ENCODE peak calls at places on chromosome 9, in four cellular contexts. W is fibroblast of pulmonary artery, Y is left lung, V is AG09309. P is an unnamed sample.

GRCh38 chr9:21465859-21466518 is 16.1 kb downstream of the IFNE start:
- DNase-seq in Y (no peak), W (peak; percentile 86), V (peak; percentile 32), P (no peak)

GRCh38 chr9:16028516-16028915 is 475.7 kb downstream of the CCDC171 start:
- DNase-seq in W (peak; percentile 20), V (no peak), Y (no peak), P (no peak)

GRCh38 chr9:114003756-114004155 is 74.3 kb downstream of the AMBP start:
- DNase-seq in Y (peak; percentile 8), V (no peak), W (peak; percentile 17), P (peak; percentile 2)

GRCh38 chr9:98851730-98852462 is 44.4 kb downstream of the GALNT12 start:
- DNase-seq in V (no peak), Y (no peak), W (no peak), P (no peak)

GRCh38 chr9:133533878-133534277 is 626 bp upstream of the ADAMTSL2 start:
- DNase-seq in Y (no peak), W (no peak), V (no peak), P (no peak)

GRCh38 chr9:69564557-69564956 is 107.6 kb downstream of the APBA1 start:
- DNase-seq in V (no peak), Y (no peak), W (no peak), P (no peak)

GRCh38 chr9:98231770-98232478 is 23.5 kb downstream of the TBC1D2 start:
- DNase-seq in V (peak; percentile 75), W (peak; percentile 90), Y (no peak), P (no peak)

GRCh38 chr9:37466037-37466709 is 923 bp upstream of the ZBTB5 start:
- DNase-seq in W (peak; percentile 82), V (no peak), Y (peak; percentile 73), P (peak; percentile 85)

GRCh38 chr9:98552306-98552705 is 156.4 kb downstream of the GABBR2 start:
- DNase-seq in Y (no peak), V (no peak), W (no peak), P (no peak)

GRCh38 chr9:133253268-133253667 is 21.7 kb downstream of the ABO start:
- DNase-seq in V (no peak), Y (no peak), W (no peak), P (no peak)

GRCh38 chr9:113475031-113475430 is 11.5 kb downstream of the RGS3 start:
- DNase-seq in Y (no peak), W (no peak), V (no peak), P (no peak)

GRCh38 chr9:33750839-33751339 is 44.5 kb upstream of the PRSS3 start:
- DNase-seq in Y (no peak), W (no peak), V (no peak), P (no peak)

GRCh38 chr9:78620764-78621163 is 323.8 kb downstream of the PSAT1 start:
- DNase-seq in W (peak; percentile 30), V (peak; percentile 70), Y (no peak), P (no peak)

GRCh38 chr9:37761511-37761910 is 7.9 kb downstream of the TRMT10B start:
- DNase-seq in W (peak; percentile 60), V (peak; percentile 39), Y (no peak), P (no peak)

GRCh38 chr9:18437315-18438200 is 36.4 kb upstream of the ADAMTSL1 start:
- DNase-seq in V (no peak), Y (no peak), W (peak; percentile 47), P (no peak)

GRCh38 chr9:137305060-137305787 is 3.2 kb upstream of the NRARP start:
- DNase-seq in Y (peak; percentile 59), W (no peak), V (no peak), P (no peak)

GRCh38 chr9:137305788-137306545 is 3.9 kb upstream of the NRARP start:
- DNase-seq in Y (peak; percentile 32), W (no peak), V (no peak), P (no peak)

GRCh38 chr9:137303031-137303892 is 1.2 kb upstream of the NRARP start:
- DNase-seq in V (no peak), Y (no peak), W (no peak), P (no peak)

GRCh38 chr9:137303893-137304382 is 1.9 kb upstream of the NRARP start:
- DNase-seq in V (no peak), Y (no peak), W (no peak), P (no peak)

DNA sequence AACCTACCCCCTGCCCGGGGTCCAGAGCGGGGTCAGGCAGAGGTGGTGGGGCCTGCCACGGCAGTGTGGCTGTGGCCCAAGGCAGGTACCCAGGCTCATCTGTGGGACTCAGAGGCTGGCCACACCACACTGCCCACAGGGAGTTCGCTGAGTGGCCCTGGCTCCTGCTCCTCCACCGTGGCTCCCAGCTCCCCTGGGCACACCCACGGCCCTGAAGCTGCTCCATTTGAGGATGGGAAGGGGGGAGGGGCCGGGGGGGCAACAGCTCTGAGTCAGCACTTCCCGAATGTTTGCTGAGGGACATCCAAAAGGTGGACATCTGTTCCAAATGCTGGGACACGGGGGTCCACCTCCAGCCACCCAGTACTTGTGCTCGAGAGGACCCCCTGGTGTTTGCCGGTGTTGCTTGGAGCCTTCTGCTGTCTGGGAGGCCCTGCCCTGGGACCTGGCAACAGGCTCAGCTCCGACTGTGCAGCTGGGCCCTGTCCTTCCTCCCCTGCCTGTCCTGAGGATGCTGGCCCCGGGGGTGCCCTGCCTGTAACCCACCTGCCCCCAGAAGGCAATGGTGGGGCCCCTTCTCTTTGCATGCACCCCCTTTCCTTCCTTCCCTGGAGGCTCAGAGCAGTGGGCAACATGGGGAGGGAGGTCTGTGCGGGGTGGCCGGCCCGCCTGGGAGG is 2.5 kb upstream of the NRARP start:
- DNase-seq in Y (no peak), V (no peak), W (peak; percentile 25), P (no peak)
- TF ChIP-seq CTCF in Y (no peak), V (no peak), W (peak; percentile 25), P (no peak)

GRCh38 chr9:131856105-131856504 is 116.2 kb upstream of the RAPGEF1 start:
- DNase-seq in V (no peak), W (no peak), Y (no peak), P (no peak)
- TF ChIP-seq CTCF in V (no peak), W (no peak), Y (no peak), P (no peak)

GRCh38 chr9:88051138-88051537 is 76.8 kb upstream of the CDK20 start:
- DNase-seq in V (no peak), W (no peak), Y (no peak), P (no peak)

GRCh38 chr9:88046542-88046941 is 72.2 kb upstream of the CDK20 start:
- DNase-seq in Y (no peak), V (no peak), W (no peak), P (no peak)

GRCh38 chr9:88052446-88052845 is 78.1 kb upstream of the CDK20 start:
- DNase-seq in W (no peak), Y (no peak), V (no peak), P (no peak)

GRCh38 chr9:88045686-88046085 is 71.4 kb upstream of the CDK20 start:
- DNase-seq in V (no peak), W (no peak), Y (no peak), P (no peak)

GRCh38 chr9:88049677-88050307 is 75.5 kb upstream of the CDK20 start:
- DNase-seq in V (no peak), Y (no peak), W (no peak), P (no peak)
- TF ChIP-seq CTCF in V (no peak), Y (no peak), W (no peak), P (no peak)

DNA sequence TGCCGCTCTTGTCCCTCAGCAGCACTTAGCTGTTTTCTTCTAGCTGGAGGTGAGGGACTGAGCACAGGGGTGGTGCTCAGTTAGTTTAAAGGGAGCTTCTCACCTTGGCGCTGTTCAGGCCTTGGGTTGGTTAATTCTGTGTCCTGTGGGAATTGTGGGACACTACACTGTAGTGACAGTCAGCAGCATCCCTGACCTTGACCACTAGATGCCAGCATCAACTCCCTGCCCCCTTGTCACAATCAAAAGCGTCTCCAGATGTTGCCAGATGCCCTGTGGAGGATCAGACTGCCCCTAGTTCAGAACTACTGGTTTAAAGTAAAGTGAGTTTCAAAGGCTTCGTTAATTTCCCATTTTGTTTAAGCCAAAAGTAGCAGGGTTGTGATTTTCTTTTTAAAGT is 65.5 kb upstream of the DMRT3 start:
- DNase-seq in V (no peak), W (no peak), Y (no peak), P (no peak)
- TF ChIP-seq CTCF in V (no peak), W (no peak), Y (no peak), P (peak; percentile 23)

GRCh38 chr9:120985759-120986353 is 59.3 kb upstream of the TRAF1 start:
- DNase-seq in Y (no peak), W (peak; percentile 73), V (peak; percentile 43), P (no peak)
- TF ChIP-seq CTCF in Y (no peak), W (peak; percentile 67), V (peak; percentile 65), P (peak; percentile 88)

GRCh38 chr9:91726406-91727100 is 223.5 kb downstream of the ROR2 start:
- DNase-seq in Y (no peak), V (no peak), W (no peak), P (no peak)

GRCh38 chr9:91727316-91727861 is 222.6 kb downstream of the ROR2 start:
- DNase-seq in V (no peak), Y (no peak), W (peak; percentile 57), P (no peak)

GRCh38 chr9:91724609-91725505 is 225.2 kb downstream of the ROR2 start:
- DNase-seq in V (no peak), Y (no peak), W (no peak), P (no peak)

GRCh38 chr9:91724068-91724440 is 226.0 kb downstream of the ROR2 start:
- DNase-seq in V (no peak), Y (no peak), W (no peak), P (no peak)

GRCh38 chr9:91725651-91726050 is 224.4 kb downstream of the ROR2 start:
- DNase-seq in V (no peak), Y (no peak), W (no peak), P (no peak)
- TF ChIP-seq CTCF in V (no peak), Y (no peak), W (no peak), P (no peak)